ENCODE peak calls at places on chromosome 18, in ten cellular contexts. R is aorta; W is naive B cell; P is omental fat pad; N is left cardiac atrium; B is left ventricle myocardium superior; V is lung; U is PC-3; I is activated CD4-positive, alpha-beta T cell treated with anti-CD3 and anti-CD28 coated beads for 36 hours; Q is activated CD8-positive, alpha-beta memory T cell treated with anti-CD3 and anti-CD28 coated beads, Interleukin-2, amount 10 ng/mL, durations not matched to agents 7 days and 5 days. T is an unnamed sample.

GRCh38 chr18:2602844-2603243 is 31.5 kb downstream of the NDC80 start:
- ATAC-seq in R (no peak), W (no peak), P (no peak), N (no peak), B (no peak), V (no peak), U (no peak), I (no peak), Q (no peak), T (no peak)

GRCh38 chr18:58276640-58277456 is 232.8 kb downstream of the NEDD4L start:
- ATAC-seq in R (no peak), W (no peak), P (no peak), N (no peak), B (peak), V (no peak), U (no peak), I (no peak), Q (no peak), T (no peak)

GRCh38 chr18:46013484-46014189 is 46.5 kb upstream of the EPG5 start:
- ATAC-seq in R (no peak), W (no peak), P (no peak), N (no peak), B (no peak), V (no peak), U (no peak), I (peak), Q (peak), T (no peak)

GRCh38 chr18:76658627-76659026 is 163.6 kb upstream of the ZNF516 start:
- ATAC-seq in R (peak), W (no peak), P (no peak), N (no peak), B (no peak), V (no peak), U (no peak), I (peak), Q (peak), T (no peak)

GRCh38 chr18:26405190-26405781 is 143.1 kb downstream of the KCTD1 start:
- ATAC-seq in R (peak), W (no peak), P (no peak), N (peak), B (peak), V (no peak), U (peak), I (peak), Q (no peak), T (peak)

GRCh38 chr18:61949946-61950345 is 57.1 kb upstream of the RNF152 start:
- ATAC-seq in R (peak), W (no peak), P (no peak), N (no peak), B (no peak), V (no peak), U (no peak), I (no peak), Q (no peak), T (peak)

GRCh38 chr18:41128126-41128525 is 826.9 kb upstream of the PIK3C3 start:
- ATAC-seq in R (no peak), W (no peak), P (no peak), N (no peak), B (no peak), V (no peak), U (peak), I (no peak), Q (no peak), T (peak)

GRCh38 chr18:13401404-13401803 is 182.8 kb downstream of the LDLRAD4 start:
- ATAC-seq in R (no peak), W (no peak), P (no peak), N (no peak), B (no peak), V (no peak), U (no peak), I (no peak), Q (no peak), T (no peak)

GRCh38 chr18:51447943-51448342 is 250.5 kb upstream of the MEX3C start:
- ATAC-seq in R (no peak), W (no peak), P (peak), N (peak), B (peak), V (no peak), U (no peak), I (no peak), Q (no peak), T (no peak)

GRCh38 chr18:12326711-12327460 is 18.8 kb downstream of the TUBB6 start:
- ATAC-seq in R (no peak), W (no peak), P (peak), N (peak), B (peak), V (no peak), U (no peak), I (no peak), Q (no peak), T (peak)

GRCh38 chr18:55314615-55315237 is 273.3 kb downstream of the TCF4 start:
- ATAC-seq in R (no peak), W (no peak), P (no peak), N (no peak), B (no peak), V (no peak), U (no peak), I (no peak), Q (no peak), T (no peak)

GRCh38 chr18:48733854-48734253 is 195.0 kb downstream of the CTIF start:
- ATAC-seq in R (no peak), W (no peak), P (no peak), N (peak), B (peak), V (no peak), U (no peak), I (no peak), Q (no peak), T (no peak)

GRCh38 chr18:21600526-21601410 is at the start of gene ESCO1:
- ATAC-seq in R (peak), W (peak), P (peak), N (peak), B (peak), V (peak), U (peak), I (peak), Q (peak), T (peak)

GRCh38 chr18:65762556-65762955 is 11.7 kb downstream of the CDH7 start:
- ATAC-seq in R (no peak), W (no peak), P (no peak), N (no peak), B (no peak), V (no peak), U (no peak), I (no peak), Q (no peak), T (no peak)

GRCh38 chr18:54444309-54444914 is 86.7 kb downstream of the C18orf54 start:
- ATAC-seq in R (no peak), W (no peak), P (no peak), N (peak), B (no peak), V (peak), U (peak), I (peak), Q (peak), T (peak)

GRCh38 chr18:74796928-74797576 is 199.4 kb downstream of the ZNF407 start:
- ATAC-seq in R (no peak), W (peak), P (peak), N (peak), B (peak), V (no peak), U (peak), I (peak), Q (peak), T (peak)

GRCh38 chr18:75865639-75866038 is 438.1 kb upstream of the SMIM21 start:
- ATAC-seq in R (no peak), W (no peak), P (no peak), N (no peak), B (no peak), V (no peak), U (no peak), I (no peak), Q (no peak), T (no peak)

GRCh38 chr18:75844102-75844604 is 416.6 kb upstream of the SMIM21 start:
- ATAC-seq in R (no peak), W (no peak), P (no peak), N (no peak), B (no peak), V (no peak), U (no peak), I (no peak), Q (no peak), T (no peak)

GRCh38 chr18:63154350-63155152 is 165.0 kb downstream of the BCL2 start:
- ATAC-seq in R (no peak), W (no peak), P (no peak), N (no peak), B (no peak), V (no peak), U (peak), I (no peak), Q (no peak), T (no peak)

GRCh38 chr18:6757966-6758365 is 28.4 kb downstream of the ARHGAP28 start:
- ATAC-seq in R (no peak), W (no peak), P (no peak), N (no peak), B (no peak), V (no peak), U (no peak), I (no peak), Q (no peak), T (no peak)

GRCh38 chr18:43277164-43277600 is at the start of gene SYT4:
- ATAC-seq in R (peak), W (peak), P (peak), N (peak), B (peak), V (peak), U (no peak), I (no peak), Q (no peak), T (peak)

GRCh38 chr18:77433076-77433475 is 183.4 kb downstream of the GALR1 start:
- ATAC-seq in R (no peak), W (no peak), P (no peak), N (no peak), B (no peak), V (no peak), U (no peak), I (no peak), Q (no peak), T (no peak)

GRCh38 chr18:63112681-63113080 is 206.9 kb downstream of the BCL2 start:
- ATAC-seq in R (no peak), W (no peak), P (no peak), N (peak), B (peak), V (no peak), U (no peak), I (no peak), Q (no peak), T (no peak)

GRCh38 chr18:57754577-57755330 is 48.4 kb downstream of the ATP8B1 start:
- ATAC-seq in R (no peak), W (no peak), P (no peak), N (no peak), B (no peak), V (no peak), U (no peak), I (no peak), Q (no peak), T (no peak)

GRCh38 chr18:72091369-72091768 is 452.8 kb downstream of the CBLN2 start:
- ATAC-seq in R (no peak), W (peak), P (no peak), N (no peak), B (no peak), V (no peak), U (no peak), I (no peak), Q (no peak), T (no peak)

GRCh38 chr18:23135679-23136325 is 517 bp downstream of the CABLES1 start:
- ATAC-seq in R (peak), W (peak), P (peak), N (peak), B (peak), V (peak), U (peak), I (peak), Q (peak), T (peak)

GRCh38 chr18:42112657-42113420 is 157.8 kb downstream of the PIK3C3 start:
- ATAC-seq in R (no peak), W (no peak), P (no peak), N (no peak), B (no peak), V (no peak), U (peak), I (no peak), Q (no peak), T (no peak)

GRCh38 chr18:159037-159652 is 788 bp downstream of the USP14 start:
- ATAC-seq in R (no peak), W (no peak), P (no peak), N (no peak), B (no peak), V (no peak), U (peak), I (no peak), Q (no peak), T (peak)

GRCh38 chr18:50231621-50232020 is 34.7 kb downstream of the CFAP53 start:
- ATAC-seq in R (no peak), W (no peak), P (no peak), N (no peak), B (no peak), V (no peak), U (no peak), I (peak), Q (no peak), T (no peak)

GRCh38 chr18:49588171-49588570 is 26.3 kb downstream of the LIPG start:
- ATAC-seq in R (no peak), W (no peak), P (no peak), N (no peak), B (no peak), V (no peak), U (no peak), I (no peak), Q (no peak), T (no peak)

GRCh38 chr18:34709631-34710429 is at the start of gene DTNA:
- ATAC-seq in R (peak), W (no peak), P (peak), N (peak), B (peak), V (peak), U (peak), I (peak), Q (no peak), T (peak)

GRCh38 chr18:42586603-42587002 is 528.9 kb downstream of the RIT2 start:
- ATAC-seq in R (no peak), W (no peak), P (no peak), N (no peak), B (no peak), V (no peak), U (no peak), I (no peak), Q (no peak), T (no peak)

GRCh38 chr18:75563150-75563549 is 135.6 kb upstream of the SMIM21 start:
- ATAC-seq in R (no peak), W (no peak), P (no peak), N (no peak), B (no peak), V (no peak), U (no peak), I (no peak), Q (no peak), T (no peak)

GRCh38 chr18:56545539-56545938 is 92.9 kb downstream of the TXNL1 start:
- ATAC-seq in R (no peak), W (no peak), P (no peak), N (no peak), B (no peak), V (no peak), U (no peak), I (no peak), Q (no peak), T (no peak)

GRCh38 chr18:77157312-77157711 is 24.7 kb upstream of the MBP start:
- ATAC-seq in R (no peak), W (no peak), P (no peak), N (no peak), B (no peak), V (no peak), U (no peak), I (no peak), Q (no peak), T (no peak)

GRCh38 chr18:44651918-44652317 is 28.8 kb upstream of the SETBP1 start:
- ATAC-seq in R (no peak), W (no peak), P (no peak), N (peak), B (peak), V (peak), U (no peak), I (no peak), Q (no peak), T (no peak)

T was measured in SK-N-SH treated with all-trans-retinoic acid at 6 μM for 48 hours.